ENCODE peak calls at places on chromosome 2, in nine cellular contexts. Q is iris pigment epithelial cell; A is activated CD4-positive, alpha-beta T cell treated with anti-CD3 and anti-CD28 coated beads for 48 hours; T is endodermal cell; P is fibroblast of the aortic adventitia; H is kidney tubule cell; B is stimulated activated CD8-positive, alpha-beta memory T cell treated with anti-CD3 and anti-CD28 coated beads, Interleukin-15, amount 100 ng/mL, for 24 hours; O is body of pancreas; K is activated T-helper 1 cell treated with anti-CD3 and anti-CD28 coated beads, Interleukin-2, amount 50 U/mL, for 16 hours. D is an unnamed sample.
A peak's percentile ranks its signal among the peaks of the same experiment; 100 is the strongest.

GRCh38 chr2:26243643-26244478 is 571 bp downstream of the HADHA start:
- DNase-seq in Q (peak; percentile 36), O (no peak), H (peak; percentile 29), P (peak; percentile 50), A (no peak), T (no peak), B (no peak), K (no peak), D (no peak)

GRCh38 chr2:237744613-237745249 is 53.8 kb upstream of the RBM44 start:
- DNase-seq in T (peak; percentile 94), H (peak; percentile 65), O (peak; percentile 83), Q (peak; percentile 44), A (peak; percentile 83), B (peak; percentile 68), P (peak; percentile 66), K (peak; percentile 65), D (peak; percentile 74)

GRCh38 chr2:170885130-170885791 is 43.8 kb upstream of the GORASP2 start:
- DNase-seq in O (no peak), H (peak; percentile 65), A (no peak), T (no peak), B (no peak), Q (no peak), P (no peak), K (no peak), D (no peak)

GRCh38 chr2:157685572-157685971 is 56.9 kb upstream of the ACVR1C start:
- DNase-seq in H (no peak), T (no peak), B (no peak), Q (no peak), K (no peak), A (no peak), O (no peak), P (no peak), D (no peak)

GRCh38 chr2:24382363-24383021 is 22.2 kb upstream of the ITSN2 start:
- DNase-seq in T (peak; percentile 89), H (peak; percentile 89), A (peak; percentile 64), Q (peak; percentile 65), B (no peak), P (peak; percentile 75), O (peak; percentile 59), K (peak; percentile 19), D (peak; percentile 17)

GRCh38 chr2:40507429-40507828 is 55.5 kb upstream of the SLC8A1 start:
- DNase-seq in B (no peak), H (no peak), P (no peak), K (no peak), A (no peak), O (no peak), Q (no peak), T (no peak), D (no peak)

GRCh38 chr2:157789933-157790511 is 86.1 kb downstream of the ACVR1 start:
- DNase-seq in T (no peak), B (no peak), P (no peak), O (peak; percentile 71), Q (no peak), A (no peak), H (peak; percentile 53), K (no peak), D (no peak)

GRCh38 chr2:141828761-141829160 is 302.1 kb downstream of the LRP1B start:
- DNase-seq in P (no peak), B (no peak), T (no peak), O (no peak), K (no peak), A (no peak), Q (no peak), H (no peak), D (no peak)

GRCh38 chr2:182300603-182301002 is 126.2 kb downstream of the PDE1A start:
- DNase-seq in H (peak; percentile 49), B (no peak), Q (peak; percentile 73), T (no peak), O (no peak), P (no peak), A (no peak), K (no peak), D (no peak)

GRCh38 chr2:40497251-40497859 is 45.5 kb upstream of the SLC8A1 start:
- DNase-seq in P (no peak), O (no peak), H (no peak), Q (no peak), A (no peak), B (no peak), T (no peak), K (no peak), D (no peak)

GRCh38 chr2:54483426-54483825 is 27.3 kb downstream of the SPTBN1 start:
- DNase-seq in A (no peak), O (no peak), Q (peak; percentile 58), H (peak; percentile 86), B (no peak), P (no peak), T (peak; percentile 91), K (no peak), D (no peak)

GRCh38 chr2:66324924-66325583 is 109.9 kb upstream of the MEIS1 start:
- DNase-seq in B (no peak), P (no peak), H (no peak), K (no peak), A (no peak), T (no peak), Q (no peak), O (no peak), D (no peak)

GRCh38 chr2:20781656-20782265 is 41.1 kb downstream of the LDAH start:
- DNase-seq in T (peak; percentile 77), A (peak; percentile 24), Q (peak; percentile 44), K (no peak), B (no peak), O (no peak), P (peak; percentile 25), H (peak; percentile 17), D (no peak)

GRCh38 chr2:32450851-32451250 is 94.0 kb downstream of the BIRC6 start:
- DNase-seq in H (no peak), B (no peak), P (no peak), A (no peak), K (no peak), O (no peak), Q (peak; percentile 20), T (no peak), D (no peak)

GRCh38 chr2:20411361-20411894 is 35.4 kb upstream of the RHOB start:
- DNase-seq in H (peak; percentile 84), A (peak; percentile 86), B (peak; percentile 37), P (peak; percentile 83), K (peak; percentile 45), Q (peak; percentile 86), T (peak; percentile 97), O (peak; percentile 89), D (peak; percentile 6)

GRCh38 chr2:121099329-121100318 is 185.4 kb downstream of the TFCP2L1 start:
- DNase-seq in Q (no peak), T (peak; percentile 83), H (peak; percentile 72), A (peak; percentile 11), O (no peak), K (no peak), P (no peak), B (no peak), D (no peak)

GRCh38 chr2:216346781-216347180 is 25.5 kb downstream of the MARCHF4 start:
- DNase-seq in H (no peak), B (no peak), P (no peak), A (peak; percentile 40), T (no peak), Q (no peak), O (no peak), K (no peak), D (no peak)

GRCh38 chr2:112784199-112785189 is at the start of gene IL1A:
- DNase-seq in O (no peak), K (no peak), H (peak; percentile 70), Q (peak; percentile 88), B (no peak), P (peak; percentile 86), T (peak; percentile 72), A (no peak), D (no peak)

GRCh38 chr2:97748397-97748796 is 35.0 kb downstream of the ZAP70 start:
- DNase-seq in B (no peak), T (peak; percentile 93), A (peak; percentile 76), O (no peak), P (no peak), K (peak; percentile 43), H (no peak), Q (no peak), D (no peak)

GRCh38 chr2:30346475-30347169 is 100.4 kb upstream of the LCLAT1 start:
- DNase-seq in H (peak; percentile 39), B (no peak), Q (no peak), O (peak; percentile 31), T (peak; percentile 84), K (no peak), A (no peak), P (peak; percentile 65), D (no peak)

GRCh38 chr2:159564081-159564480 is 52.3 kb downstream of the BAZ2B start:
- DNase-seq in T (no peak), Q (peak; percentile 60), P (no peak), O (no peak), B (no peak), K (no peak), A (no peak), H (no peak), D (no peak)

GRCh38 chr2:75416420-75417342 is 144.1 kb downstream of the EVA1A start:
- DNase-seq in T (no peak), Q (no peak), K (no peak), O (no peak), H (peak; percentile 41), P (no peak), B (no peak), A (no peak), D (no peak)